ENCODE peak calls at places on chromosomes 11 and 22, in seven cellular contexts. Y is astrocyte, Q is A549, E is pancreas, U is lower lobe of right lung, P is psoas muscle, F is GM12878. V is an unnamed sample.

GRCh38 chr11:128297111-128297651 is 290.2 kb downstream of the ETS1 start:
- DNase-seq in Y (no peak), Q (no peak), E (no peak), U (no peak), P (no peak), F (no peak), V (no peak)

GRCh38 chr11:10376061-10376460 is 71.2 kb downstream of the ADM start:
- DNase-seq in Y (peak; percentile 87), Q (no peak), E (no peak), U (no peak), P (no peak), F (no peak), V (no peak)

GRCh38 chr22:46044718-46045458 is 67.9 kb upstream of the WNT7B start:
- DNase-seq in Y (no peak), Q (no peak), E (no peak), U (peak; percentile 69), P (peak; percentile 56), F (no peak), V (no peak)

GRCh38 chr11:121892863-121893262 is 223.2 kb downstream of the BLID start:
- DNase-seq in Y (peak; percentile 81), Q (no peak), E (no peak), U (no peak), P (no peak), F (no peak), V (no peak)

GRCh38 chr22:33006220-33006954 is 51.8 kb downstream of the SYN3 start:
- DNase-seq in Y (no peak), Q (no peak), E (no peak), U (no peak), P (no peak), F (no peak), V (no peak)

GRCh38 chr11:121596195-121597145 is 143.7 kb upstream of the SORL1-AS1 start:
- DNase-seq in Y (peak; percentile 33), Q (no peak), E (no peak), U (no peak), P (no peak), F (no peak), V (no peak)

GRCh38 chr11:575324-575995 is 810 bp upstream of the PHRF1 start:
- DNase-seq in Y (no peak), Q (peak; percentile 76), E (peak; percentile 92), U (peak; percentile 81), P (no peak), F (no peak), V (peak; percentile 73)

GRCh38 chr11:64447717-64448598 is 89.0 kb downstream of the RPS6KA4 start:
- DNase-seq in Y (peak; percentile 2), Q (no peak), E (peak; percentile 87), U (peak; percentile 64), P (peak; percentile 31), F (peak; percentile 40), V (peak; percentile 44)

GRCh38 chr11:21472256-21472655 is 720.6 kb upstream of the ANO5 start:
- DNase-seq in Y (no peak), Q (peak; percentile 1), E (no peak), U (no peak), P (no peak), F (no peak), V (no peak)

GRCh38 chr11:35579557-35580396 is 38.5 kb upstream of the FJX1 start:
- DNase-seq in Y (peak; percentile 84), Q (peak; percentile 69), E (no peak), U (no peak), P (no peak), F (no peak), V (no peak)

GRCh38 chr11:71247551-71248250 is 4.7 kb downstream of the SHANK2 start:
- DNase-seq in Y (no peak), Q (no peak), E (no peak), U (no peak), P (no peak), F (no peak), V (no peak)

GRCh38 chr11:129951883-129952262 is 50.8 kb downstream of the PRDM10 start:
- DNase-seq in Y (no peak), Q (no peak), E (no peak), U (no peak), P (no peak), F (no peak), V (no peak)

GRCh38 chr11:129951201-129951882 is 51.3 kb downstream of the PRDM10 start:
- DNase-seq in Y (no peak), Q (no peak), E (no peak), U (no peak), P (no peak), F (no peak), V (no peak)

GRCh38 chr11:129949067-129949466 is 53.6 kb downstream of the PRDM10 start:
- DNase-seq in Y (no peak), Q (no peak), E (no peak), U (no peak), P (no peak), F (no peak), V (no peak)

GRCh38 chr11:129949976-129950318 is 52.7 kb downstream of the PRDM10 start:
- DNase-seq in Y (no peak), Q (no peak), E (no peak), U (no peak), P (no peak), F (no peak), V (no peak)

GRCh38 chr11:129950319-129951034 is 52.2 kb downstream of the PRDM10 start:
- DNase-seq in Y (peak; percentile 60), Q (no peak), E (no peak), U (peak; percentile 65), P (peak; percentile 47), F (no peak), V (peak; percentile 40)
- H3K4me3 ChIP-seq in Y (no peak overlapping the region), Q (no peak overlapping the region), E (no peak overlapping the region), U (no peak overlapping the region), P (no peak overlapping the region), F (no peak overlapping the region), V (no peak overlapping the region)

DNA sequence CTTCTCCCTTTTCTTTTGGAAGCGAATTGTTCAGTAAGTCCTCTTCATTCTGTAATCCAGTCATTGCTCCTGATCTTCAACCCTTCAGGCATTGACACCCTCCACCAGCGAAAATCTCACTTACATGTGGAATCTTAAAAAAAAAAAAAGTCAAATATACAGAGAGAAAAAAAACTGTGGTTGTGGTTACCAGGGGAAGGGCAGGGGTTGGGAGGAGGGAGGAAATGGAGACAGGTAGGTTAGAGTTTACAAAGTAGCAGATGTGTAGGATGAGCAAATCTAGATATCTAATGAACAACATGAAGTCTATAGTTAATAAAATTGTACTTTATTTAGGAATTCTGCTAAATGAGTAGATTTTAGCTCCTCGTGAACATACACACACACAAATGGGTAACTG is 17.7 kb upstream of the TMEM123 start:
- DNase-seq in Y (no peak), Q (no peak), E (no peak), U (no peak), P (no peak), F (no peak), V (no peak)
- H3K4me1 ChIP-seq in Y (peaks cover 6% of the 10 kb centered on the region), Q (peaks cover 16% of the 10 kb centered on the region), E (peaks cover 28% of the 10 kb centered on the region), U (peaks cover 44% of the 10 kb centered on the region), P (no peaks in the 10 kb centered on the region), F (peaks cover 18% of the 10 kb centered on the region), V (peaks cover 30% of the 10 kb centered on the region)

GRCh38 chr11:74693531-74693930 is 37.7 kb downstream of the CHRDL2 start:
- DNase-seq in Y (no peak), Q (no peak), E (no peak), U (no peak), P (no peak), F (no peak), V (no peak)

GRCh38 chr11:74694536-74694935 is 36.7 kb downstream of the CHRDL2 start:
- DNase-seq in Y (no peak), Q (no peak), E (no peak), U (no peak), P (no peak), F (no peak), V (no peak)

GRCh38 chr11:74696488-74696887 is 34.7 kb downstream of the CHRDL2 start:
- DNase-seq in Y (no peak), Q (no peak), E (no peak), U (no peak), P (peak; percentile 41), F (no peak), V (no peak)

GRCh38 chr11:74695705-74696280 is 35.4 kb downstream of the CHRDL2 start:
- DNase-seq in Y (no peak), Q (no peak), E (no peak), U (no peak), P (no peak), F (no peak), V (no peak)

DNA sequence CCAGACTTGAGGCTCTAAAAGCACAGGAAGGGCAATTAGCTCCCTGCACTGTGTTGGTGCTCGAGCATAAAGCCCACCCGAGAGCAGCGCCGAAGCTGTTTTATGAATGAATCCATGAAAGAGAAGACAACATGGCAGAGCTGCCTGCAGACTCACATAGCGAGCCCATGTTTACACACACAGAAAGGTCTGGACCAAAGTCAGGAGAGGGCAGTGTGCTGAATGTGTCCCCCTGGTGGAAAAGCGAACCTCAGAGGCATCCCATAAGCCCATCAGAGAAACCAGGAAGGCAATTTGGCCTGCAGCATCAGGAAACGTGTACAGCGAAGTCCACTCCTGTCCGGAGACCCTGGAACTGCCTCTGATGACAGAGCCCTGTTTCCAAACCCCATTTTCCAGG is 37.1 kb downstream of the CHRDL2 start:
- DNase-seq in Y (no peak), Q (no peak), E (no peak), U (no peak), P (no peak), F (no peak), V (no peak)
- TF ChIP-seq CTCF in Y (no peak), Q (peak; percentile 16), E (no peak), U (no peak), P (no peak), F (no peak), V (no peak)

GRCh38 chr11:9002920-9003572 is 755 bp downstream of the NRIP3 start:
- DNase-seq in Y (no peak), Q (no peak), E (no peak), U (no peak), P (no peak), F (no peak), V (no peak)
- H3K4me3 ChIP-seq in Y (peak overlapping the region; percentile 59), Q (peak overlapping the region; percentile 50), E (peak overlapping the region; percentile 40), U (peak overlapping the region; percentile 58), P (peak overlapping the region; percentile 57), F (peak overlapping the region; percentile 55), V (no peak overlapping the region)

DNA sequence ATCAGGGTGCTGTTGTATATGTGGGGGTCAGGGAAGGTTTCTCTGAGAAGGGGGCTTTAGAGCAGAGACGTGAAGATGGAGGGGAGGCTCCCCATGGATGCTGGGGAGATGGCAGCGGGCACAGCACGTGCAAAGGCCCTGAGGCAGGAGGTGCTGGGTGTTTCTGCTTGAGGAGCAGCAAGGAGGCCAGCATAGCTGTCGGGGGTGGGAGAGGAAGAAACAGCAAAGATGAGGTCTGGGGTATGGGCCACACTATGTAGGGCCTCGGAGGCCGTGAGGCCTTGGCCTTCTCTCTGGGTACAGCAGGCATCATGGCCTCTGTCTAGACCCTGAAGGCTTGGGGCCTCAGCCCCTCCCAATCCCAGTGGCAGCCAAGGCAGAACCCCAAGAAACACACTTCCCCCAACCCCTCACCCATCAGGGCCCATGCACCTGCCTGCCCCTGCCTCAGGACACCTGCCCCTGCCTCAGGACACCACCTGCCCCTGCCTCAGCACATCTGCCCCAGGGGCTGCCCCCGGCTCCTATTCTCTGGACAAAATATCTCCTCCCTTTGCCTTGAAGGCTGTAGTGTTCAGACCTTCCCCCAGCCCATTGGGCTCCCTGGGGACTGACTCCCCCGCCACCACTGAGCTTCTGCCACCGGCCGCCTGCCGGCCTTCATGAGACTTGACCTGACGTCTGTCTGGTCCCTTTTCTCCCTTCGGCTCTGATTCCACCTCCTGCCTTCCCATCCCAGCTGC is 6.2 kb downstream of the ALDH3B1 start:
- DNase-seq in Y (no peak), Q (no peak), E (peak; percentile 53), U (no peak), P (no peak), F (no peak), V (no peak)
- H3K4me1 ChIP-seq in Y (peaks cover 34% of the 10 kb centered on the region), Q (peaks cover 93% of the 10 kb centered on the region), E (peaks cover 4% of the 10 kb centered on the region), U (peaks cover 63% of the 10 kb centered on the region), P (no peaks in the 10 kb centered on the region), F (no peaks in the 10 kb centered on the region), V (peaks cover 21% of the 10 kb centered on the region)